ENCODE peak calls at places on chromosomes 1 and 21, in five cellular contexts. Z is uterus, N is stomach, G is astrocyte of the spinal cord, E is psoas muscle. C is an unnamed sample.

GRCh38 chr1:185398599-185398998 is 81.6 kb upstream of the IVNS1ABP start:
- DNase-seq in Z (no peak), N (no peak), G (no peak), E (no peak), C (no peak)

GRCh38 chr1:94925561-94926364 is 1.1 kb downstream of the CNN3 start:
- DNase-seq in Z (peak), N (peak), G (peak), E (peak), C (peak)

GRCh38 chr1:77511440-77511840 is 171.0 kb downstream of the ZZZ3 start:
- DNase-seq in Z (no peak), N (no peak), G (peak), E (no peak), C (no peak)

GRCh38 chr1:111142358-111142975 is 2.4 kb downstream of the CEPT1 start:
- DNase-seq in Z (no peak), N (no peak), G (no peak), E (no peak), C (no peak)

GRCh38 chr1:167800241-167800640 is 78.5 kb downstream of the MPZL1 start:
- DNase-seq in Z (no peak), N (no peak), G (no peak), E (no peak), C (no peak)

GRCh38 chr1:235409045-235409820 is 42.0 kb downstream of the TBCE start:
- DNase-seq in Z (no peak), N (no peak), G (no peak), E (no peak), C (no peak)

GRCh38 chr1:210629276-210629675 is 300.6 kb downstream of the HHAT start:
- DNase-seq in Z (no peak), N (no peak), G (no peak), E (no peak), C (no peak)

GRCh38 chr1:43329995-43330751 is 7.4 kb upstream of the MPL start:
- DNase-seq in Z (peak), N (no peak), G (peak), E (peak), C (no peak)

GRCh38 chr1:209780276-209780675 is 4.1 kb downstream of the C1orf74 start:
- DNase-seq in Z (no peak), N (no peak), G (no peak), E (no peak), C (no peak)

GRCh38 chr1:96926176-96926575 is 204.6 kb downstream of the PTBP2 start:
- DNase-seq in Z (no peak), N (no peak), G (no peak), E (no peak), C (no peak)

GRCh38 chr1:226894826-226895225 is 24.4 kb downstream of the PSEN2 start:
- DNase-seq in Z (no peak), N (no peak), G (no peak), E (no peak), C (no peak)

GRCh38 chr1:7680791-7681165 is 90.3 kb upstream of the VAMP3 start:
- DNase-seq in Z (no peak), N (no peak), G (peak), E (no peak), C (no peak)

GRCh38 chr1:115098979-115099692 is 9.8 kb upstream of the TSPAN2 start:
- DNase-seq in Z (peak), N (peak), G (peak), E (no peak), C (peak)

GRCh38 chr1:150352883-150353282 is 11.1 kb upstream of the RPRD2 start:
- DNase-seq in Z (no peak), N (no peak), G (no peak), E (no peak), C (peak)

GRCh38 chr21:35159881-35160280 is 110.8 kb upstream of the RUNX1 start:
- DNase-seq in Z (no peak), N (no peak), G (peak), E (no peak), C (no peak)

GRCh38 chr1:204074274-204075115 is 1.6 kb downstream of the SOX13 start:
- DNase-seq in Z (peak), N (peak), G (peak), E (peak), C (no peak)

GRCh38 chr1:153380711-153381110 is 5.3 kb upstream of the S100A12 start:
- DNase-seq in Z (no peak), N (no peak), G (no peak), E (no peak), C (peak)

GRCh38 chr1:70353641-70354331 is 736 bp downstream of the ANKRD13C start:
- DNase-seq in Z (peak), N (no peak), G (peak), E (no peak), C (no peak)

GRCh38 chr21:44458971-44459711 is 3.8 kb downstream of the LRRC3 start:
- DNase-seq in Z (no peak), N (no peak), G (no peak), E (no peak), C (no peak)

GRCh38 chr1:119718969-119719368 is 7.2 kb downstream of the PHGDH start:
- DNase-seq in Z (no peak), N (no peak), G (no peak), E (no peak), C (no peak)

GRCh38 chr1:117077267-117077666 is 17.1 kb downstream of the TTF2 start:
- DNase-seq in Z (no peak), N (no peak), G (peak), E (no peak), C (no peak)

GRCh38 chr1:15303912-15304311 is 56.9 kb downstream of the FHAD1 start:
- DNase-seq in Z (no peak), N (no peak), G (no peak), E (no peak), C (no peak)

GRCh38 chr1:52204696-52205095 is 62.8 kb downstream of the ZFYVE9 start:
- DNase-seq in Z (no peak), N (no peak), G (no peak), E (no peak), C (no peak)

GRCh38 chr1:214289574-214290272 is 8.8 kb downstream of the SMYD2 start:
- DNase-seq in Z (no peak), N (no peak), G (no peak), E (no peak), C (no peak)

GRCh38 chr1:150106331-150106730 is 38.8 kb downstream of the VPS45 start:
- DNase-seq in Z (no peak), N (no peak), G (peak), E (no peak), C (no peak)

GRCh38 chr1:160050619-160051018 is 18.8 kb upstream of the PIGM start:
- DNase-seq in Z (no peak), N (no peak), G (no peak), E (no peak), C (no peak)

GRCh38 chr1:160053548-160054365 is 16.2 kb downstream of the KCNJ10 start:
- DNase-seq in Z (no peak), N (no peak), G (no peak), E (no peak), C (no peak)

GRCh38 chr1:160048335-160048734 is 16.5 kb upstream of the PIGM start:
- DNase-seq in Z (no peak), N (no peak), G (no peak), E (no peak), C (no peak)

GRCh38 chr1:160056648-160057169 is 13.3 kb downstream of the KCNJ10 start:
- DNase-seq in Z (no peak), N (no peak), G (no peak), E (no peak), C (no peak)

GRCh38 chr1:160052943-160053342 is 17.0 kb downstream of the KCNJ10 start:
- DNase-seq in Z (no peak), N (no peak), G (no peak), E (no peak), C (no peak)
- H3K4me3 ChIP-seq in Z (no peak), N (no peak), G (no peak), E (no peak), C (no peak)

DNA sequence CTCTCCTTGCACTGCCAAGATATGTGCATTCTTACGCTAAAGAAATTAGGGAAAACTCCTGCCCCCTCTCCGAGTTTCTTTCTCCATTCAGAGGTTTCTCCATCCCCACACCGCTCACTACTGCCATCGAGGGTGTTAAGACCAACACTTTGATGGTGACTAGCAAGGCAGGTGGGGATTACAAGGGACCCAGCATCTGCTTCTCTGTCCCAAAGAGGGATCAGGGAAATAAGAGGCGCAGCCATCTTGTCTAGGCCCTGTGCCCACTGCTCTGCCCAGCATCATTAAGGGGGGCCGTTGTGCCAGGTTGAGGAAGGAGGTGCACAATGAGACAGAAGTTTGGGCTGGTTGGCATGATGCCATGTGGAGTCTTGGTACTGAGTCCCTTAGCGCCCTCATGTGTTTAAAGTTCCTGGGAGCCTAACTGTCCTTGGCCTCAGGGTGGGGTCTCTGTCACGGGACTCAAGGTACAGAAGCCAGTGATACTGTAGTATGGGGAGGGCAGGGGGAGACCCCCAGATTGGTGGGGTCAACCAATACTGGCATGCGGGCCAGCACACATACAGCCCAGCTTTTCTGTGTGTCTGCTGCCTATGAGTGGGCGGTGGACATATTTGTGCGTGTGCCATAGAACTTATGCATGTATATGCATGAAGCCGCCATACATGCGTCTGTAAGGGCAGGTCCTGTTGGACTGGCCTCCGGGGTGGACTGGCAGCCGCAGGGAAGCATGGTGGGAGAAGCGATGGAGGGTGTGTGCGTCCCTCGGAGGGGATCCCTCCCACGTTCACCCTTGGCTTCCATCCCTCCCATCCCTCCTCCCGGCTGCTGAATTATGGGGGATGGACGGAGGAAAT is 5.5 kb downstream of the EFNA3 start:
- DNase-seq in Z (peak), N (no peak), G (no peak), E (no peak), C (peak)
- TF ChIP-seq CTCF in Z (no peak), N (no peak), G (peak), E (no peak), C (no peak)

GRCh38 chr21:27168084-27168483 is 201.2 kb upstream of the ADAMTS5 start:
- DNase-seq in Z (no peak), N (no peak), G (no peak), E (no peak), C (no peak)

GRCh38 chr21:27171704-27172103 is 204.8 kb upstream of the ADAMTS5 start:
- DNase-seq in Z (peak), N (no peak), G (peak), E (no peak), C (no peak)

DNA sequence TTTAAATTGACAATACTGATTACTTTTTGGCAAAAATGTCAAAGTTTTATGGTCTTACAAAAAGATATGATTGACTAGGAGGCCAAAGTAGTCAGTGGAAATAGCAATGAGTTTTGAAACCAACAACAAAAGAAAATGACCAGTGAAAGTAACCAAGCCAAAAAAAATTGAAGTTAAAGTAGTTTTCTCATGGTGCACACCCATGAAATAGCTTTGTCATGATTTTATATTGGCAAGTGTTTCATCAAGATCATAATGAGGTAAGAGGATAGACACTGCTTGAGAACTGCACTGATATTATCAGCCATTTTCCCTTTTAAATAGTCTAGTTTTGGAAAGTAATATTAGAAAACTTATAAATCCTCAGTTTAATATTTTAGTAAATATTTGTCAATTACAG is 206.2 kb upstream of the ADAMTS5 start:
- DNase-seq in Z (no peak), N (no peak), G (no peak), E (no peak), C (no peak)
- H3K4me3 ChIP-seq in Z (no peak), N (no peak), G (no peak), E (no peak), C (no peak)

DNA sequence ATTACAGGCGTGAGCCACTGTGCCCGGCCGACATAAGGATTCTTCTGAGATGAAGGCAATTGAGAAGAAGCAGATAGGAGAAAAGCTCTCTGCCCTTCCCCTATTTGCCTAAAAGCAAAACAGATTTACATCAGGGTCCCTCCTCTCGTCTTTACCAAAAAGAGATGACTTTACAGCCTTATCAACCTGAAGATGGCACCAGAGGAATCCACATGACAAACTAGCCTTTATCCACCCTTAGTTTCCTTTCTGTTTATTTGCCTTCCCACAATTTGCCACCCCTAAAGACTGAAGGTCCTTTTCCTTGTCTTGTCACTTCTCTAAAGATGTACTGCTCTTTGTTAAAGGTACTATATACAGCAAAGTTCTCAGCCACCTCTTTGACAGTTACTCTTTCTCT is 70.7 kb upstream of the KRTAP19-8 start:
- DNase-seq in Z (no peak), N (no peak), G (peak), E (no peak), C (no peak)
- TF ChIP-seq CTCF in Z (no peak), N (no peak), G (peak), E (no peak), C (no peak)

GRCh38 chr1:84998642-84999280 is 1.8 kb upstream of the MCOLN2 start:
- DNase-seq in Z (no peak), N (peak), G (peak), E (no peak), C (no peak)
- H3K4me3 ChIP-seq in Z (no peak), N (peak), G (no peak), E (peak), C (peak)

GRCh38 chr1:57835620-57836019 is 411.8 kb upstream of the DAB1 start:
- DNase-seq in Z (no peak), N (no peak), G (peak), E (no peak), C (no peak)
- TF ChIP-seq CTCF in Z (no peak), N (no peak), G (peak), E (no peak), C (no peak)

GRCh38 chr1:66271904-66272254 is 262.1 kb upstream of the SGIP1 start:
- DNase-seq in Z (peak), N (no peak), G (peak), E (peak), C (peak)

GRCh38 chr1:66270122-66270812 is 263.7 kb upstream of the SGIP1 start:
- DNase-seq in Z (peak), N (no peak), G (no peak), E (no peak), C (no peak)

GRCh38 chr1:66273674-66274073 is 260.3 kb upstream of the SGIP1 start:
- DNase-seq in Z (no peak), N (no peak), G (no peak), E (no peak), C (no peak)

GRCh38 chr1:66269222-66269621 is 264.7 kb upstream of the SGIP1 start:
- DNase-seq in Z (no peak), N (no peak), G (no peak), E (no peak), C (no peak)

DNA sequence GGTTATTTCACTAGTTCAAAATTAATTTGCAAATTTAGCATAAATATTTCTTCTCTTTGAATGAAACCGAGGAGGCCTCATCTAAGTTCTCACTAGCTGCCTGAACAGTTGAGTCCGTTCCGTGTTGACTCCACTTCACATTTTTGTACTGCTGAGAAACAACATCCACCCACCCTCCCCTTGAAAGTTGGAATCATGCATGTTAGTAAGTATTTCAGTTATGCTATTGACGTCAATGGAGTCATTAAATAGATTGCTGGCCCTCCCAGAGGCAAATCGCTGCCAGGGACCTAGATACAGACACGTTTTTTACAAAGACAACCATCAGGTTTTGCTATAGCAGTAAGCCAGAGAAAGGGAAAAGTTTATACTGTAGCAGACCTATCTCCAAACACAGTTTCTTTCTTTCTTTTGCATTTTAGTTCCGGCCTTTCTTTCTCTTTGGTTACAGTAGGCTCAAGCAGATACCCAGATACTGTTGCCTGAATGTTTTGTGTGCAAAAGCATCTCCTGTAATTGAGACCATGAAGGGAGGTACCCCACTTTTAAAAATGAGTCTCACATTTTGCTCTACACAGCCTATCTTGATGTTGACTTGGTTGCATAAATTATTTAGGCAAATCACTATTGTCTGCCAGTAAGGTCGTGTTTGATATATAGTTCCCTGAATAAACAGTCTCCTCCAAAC is 262.6 kb upstream of the SGIP1 start:
- DNase-seq in Z (peak), N (peak), G (peak), E (peak), C (peak)
- H3K4me3 ChIP-seq in Z (no peak), N (no peak), G (peak), E (peak), C (peak)

C was measured in coronary artery.